ENCODE peak calls at places on chromosomes 2 and 18, in four cellular contexts. C is CD4-positive, alpha-beta memory T cell; K is GM12892; T is Daoy. D is an unnamed sample.

GRCh38 chr2:26674002-26674751 is 18.3 kb upstream of the KCNK3 start:
- DNase-seq in C (no peak), K (no peak), T (no peak), D (no peak)

GRCh38 chr2:47198985-47199451 is 43.9 kb upstream of the STPG4 start:
- DNase-seq in C (no peak), K (no peak), T (peak; percentile 99), D (no peak)

GRCh38 chr2:217223222-217223930 is 363.5 kb upstream of the TNP1 start:
- DNase-seq in C (no peak), K (no peak), T (peak; percentile 80), D (peak; percentile 15)

GRCh38 chr2:225282858-225283693 is 116.4 kb upstream of the NYAP2 start:
- DNase-seq in C (no peak), K (peak; percentile 1), T (no peak), D (no peak)

GRCh38 chr2:191635333-191636234 is 42.4 kb upstream of the NABP1 start:
- DNase-seq in C (no peak), K (no peak), T (peak; percentile 75), D (no peak)

GRCh38 chr2:238183846-238184245 is 19.6 kb downstream of the ILKAP start:
- DNase-seq in C (no peak), K (no peak), T (no peak), D (no peak)

GRCh38 chr2:109728809-109729208 is 65.3 kb upstream of the RGPD5 start:
- DNase-seq in C (no peak), K (no peak), T (no peak), D (no peak)

GRCh38 chr2:145887915-145888314 is 1368.0 kb upstream of the ZEB2 start:
- DNase-seq in C (no peak), K (no peak), T (no peak), D (no peak)

GRCh38 chr18:79497638-79498081 is 101.9 kb downstream of the NFATC1 start:
- DNase-seq in C (no peak), K (no peak), T (no peak), D (no peak)

GRCh38 chr2:47488870-47489584 is 86.1 kb downstream of the MSH2 start:
- DNase-seq in C (no peak), K (no peak), T (peak; percentile 79), D (no peak)

GRCh38 chr18:56196495-56197225 is 441.7 kb downstream of the TXNL1 start:
- DNase-seq in C (no peak), K (no peak), T (no peak), D (no peak)

GRCh38 chr18:59705145-59705544 is 7.9 kb upstream of the CCBE1 start:
- DNase-seq in C (no peak), K (no peak), T (no peak), D (no peak)

GRCh38 chr2:191171708-191172355 is 21.0 kb upstream of the STAT4 start:
- DNase-seq in C (no peak), K (no peak), T (peak; percentile 56), D (no peak)

GRCh38 chr2:96751800-96752199 is 8.9 kb upstream of the CNNM4 start:
- DNase-seq in C (no peak), K (no peak), T (no peak), D (no peak)

GRCh38 chr18:904135-905090 is at the start of gene ADCYAP1:
- DNase-seq in C (no peak), K (no peak), T (peak; percentile 44), D (no peak)